ENCODE peak calls at places on chromosomes 6 and 20, in eight cellular contexts. One of them, this sample, is unnamed.

GRCh38 chr20:20206788-20207187 is 154.5 kb downstream of the CFAP61 start:
- DNase-seq in tibial nerve: no peak
- DNase-seq in cardiac muscle cell: no peak
- DNase-seq in HCT116: no peak
- DNase-seq in uterus: no peak
- DNase-seq in IMR-90: no peak
- DNase-seq in left ventricle myocardium inferior: no peak
- DNase-seq in mammary epithelial cell: no peak
- DNase-seq in this sample: no peak

GRCh38 chr6:130366011-130366963 is at the start of gene TMEM200A:
- DNase-seq in tibial nerve: peak
- DNase-seq in cardiac muscle cell: peak
- DNase-seq in HCT116: no peak
- DNase-seq in uterus: peak
- DNase-seq in IMR-90: peak
- DNase-seq in left ventricle myocardium inferior: no peak
- DNase-seq in mammary epithelial cell: peak
- DNase-seq in this sample: peak

GRCh38 chr20:60804918-60805631 is 447.0 kb upstream of the CDH4 start:
- DNase-seq in tibial nerve: no peak
- DNase-seq in cardiac muscle cell: no peak
- DNase-seq in HCT116: no peak
- DNase-seq in uterus: no peak
- DNase-seq in IMR-90: no peak
- DNase-seq in left ventricle myocardium inferior: no peak
- DNase-seq in mammary epithelial cell: peak
- DNase-seq in this sample: no peak

GRCh38 chr20:58697867-58698703 is 5.5 kb downstream of the NPEPL1 start:
- DNase-seq in tibial nerve: no peak
- DNase-seq in cardiac muscle cell: no peak
- DNase-seq in HCT116: no peak
- DNase-seq in uterus: no peak
- DNase-seq in IMR-90: no peak
- DNase-seq in left ventricle myocardium inferior: peak
- DNase-seq in mammary epithelial cell: no peak
- DNase-seq in this sample: peak

GRCh38 chr20:57698191-57698866 is 11.5 kb downstream of the PMEPA1 start:
- DNase-seq in tibial nerve: no peak
- DNase-seq in cardiac muscle cell: peak
- DNase-seq in HCT116: peak
- DNase-seq in uterus: peak
- DNase-seq in IMR-90: peak
- DNase-seq in left ventricle myocardium inferior: no peak
- DNase-seq in mammary epithelial cell: peak
- DNase-seq in this sample: no peak

GRCh38 chr6:7887278-7887991 is 23.2 kb downstream of the TXNDC5 start:
- DNase-seq in tibial nerve: no peak
- DNase-seq in cardiac muscle cell: no peak
- DNase-seq in HCT116: no peak
- DNase-seq in uterus: no peak
- DNase-seq in IMR-90: no peak
- DNase-seq in left ventricle myocardium inferior: no peak
- DNase-seq in mammary epithelial cell: no peak
- DNase-seq in this sample: no peak

GRCh38 chr6:133441491-133441890 is 200.3 kb downstream of the EYA4 start:
- DNase-seq in tibial nerve: no peak
- DNase-seq in cardiac muscle cell: no peak
- DNase-seq in HCT116: no peak
- DNase-seq in uterus: no peak
- DNase-seq in IMR-90: no peak
- DNase-seq in left ventricle myocardium inferior: no peak
- DNase-seq in mammary epithelial cell: peak
- DNase-seq in this sample: no peak

GRCh38 chr6:101614774-101615173 is 221.3 kb downstream of the GRIK2 start:
- DNase-seq in tibial nerve: no peak
- DNase-seq in cardiac muscle cell: peak
- DNase-seq in HCT116: peak
- DNase-seq in uterus: no peak
- DNase-seq in IMR-90: peak
- DNase-seq in left ventricle myocardium inferior: no peak
- DNase-seq in mammary epithelial cell: peak
- DNase-seq in this sample: no peak

GRCh38 chr6:158742988-158743651 is 76.0 kb downstream of the EZR start:
- DNase-seq in tibial nerve: no peak
- DNase-seq in cardiac muscle cell: no peak
- DNase-seq in HCT116: no peak
- DNase-seq in uterus: no peak
- DNase-seq in IMR-90: no peak
- DNase-seq in left ventricle myocardium inferior: no peak
- DNase-seq in mammary epithelial cell: peak
- DNase-seq in this sample: no peak

GRCh38 chr6:7684843-7685242 is 41.1 kb upstream of the BMP6 start:
- DNase-seq in tibial nerve: no peak
- DNase-seq in cardiac muscle cell: no peak
- DNase-seq in HCT116: no peak
- DNase-seq in uterus: no peak
- DNase-seq in IMR-90: no peak
- DNase-seq in left ventricle myocardium inferior: no peak
- DNase-seq in mammary epithelial cell: no peak
- DNase-seq in this sample: peak

GRCh38 chr20:58652606-58653303 is 1.7 kb downstream of the STX16 start:
- DNase-seq in tibial nerve: no peak
- DNase-seq in cardiac muscle cell: peak
- DNase-seq in HCT116: no peak
- DNase-seq in uterus: no peak
- DNase-seq in IMR-90: no peak
- DNase-seq in left ventricle myocardium inferior: no peak
- DNase-seq in mammary epithelial cell: no peak
- DNase-seq in this sample: no peak

GRCh38 chr6:90131614-90132423 is 164.8 kb downstream of the BACH2 start:
- DNase-seq in tibial nerve: peak
- DNase-seq in cardiac muscle cell: peak
- DNase-seq in HCT116: no peak
- DNase-seq in uterus: peak
- DNase-seq in IMR-90: peak
- DNase-seq in left ventricle myocardium inferior: peak
- DNase-seq in mammary epithelial cell: no peak
- DNase-seq in this sample: no peak

GRCh38 chr20:64010711-64011237 is 25.2 kb upstream of the C20orf204 start:
- DNase-seq in tibial nerve: no peak
- DNase-seq in cardiac muscle cell: no peak
- DNase-seq in HCT116: no peak
- DNase-seq in uterus: no peak
- DNase-seq in IMR-90: peak
- DNase-seq in left ventricle myocardium inferior: no peak
- DNase-seq in mammary epithelial cell: no peak
- DNase-seq in this sample: no peak

GRCh38 chr20:63385819-63386218 is 24.7 kb upstream of the CHRNA4 start:
- DNase-seq in tibial nerve: no peak
- DNase-seq in cardiac muscle cell: no peak
- DNase-seq in HCT116: no peak
- DNase-seq in uterus: no peak
- DNase-seq in IMR-90: no peak
- DNase-seq in left ventricle myocardium inferior: no peak
- DNase-seq in mammary epithelial cell: no peak
- DNase-seq in this sample: no peak

GRCh38 chr20:46690219-46691111 is 1.2 kb upstream of the TP53RK start:
- DNase-seq in tibial nerve: no peak
- DNase-seq in cardiac muscle cell: no peak
- DNase-seq in HCT116: no peak
- DNase-seq in uterus: no peak
- DNase-seq in IMR-90: peak
- DNase-seq in left ventricle myocardium inferior: no peak
- DNase-seq in mammary epithelial cell: no peak
- DNase-seq in this sample: no peak

GRCh38 chr20:60851826-60852704 is 400.0 kb upstream of the CDH4 start:
- DNase-seq in tibial nerve: no peak
- DNase-seq in cardiac muscle cell: no peak
- DNase-seq in HCT116: no peak
- DNase-seq in uterus: no peak
- DNase-seq in IMR-90: no peak
- DNase-seq in left ventricle myocardium inferior: no peak
- DNase-seq in mammary epithelial cell: no peak
- DNase-seq in this sample: no peak

GRCh38 chr6:21070620-21071019 is 522.9 kb upstream of the SOX4 start:
- DNase-seq in tibial nerve: no peak
- DNase-seq in cardiac muscle cell: peak
- DNase-seq in HCT116: no peak
- DNase-seq in uterus: no peak
- DNase-seq in IMR-90: no peak
- DNase-seq in left ventricle myocardium inferior: no peak
- DNase-seq in mammary epithelial cell: no peak
- DNase-seq in this sample: no peak

GRCh38 chr20:18004389-18005031 is 35.7 kb downstream of the MGME1 start:
- DNase-seq in tibial nerve: no peak
- DNase-seq in cardiac muscle cell: peak
- DNase-seq in HCT116: no peak
- DNase-seq in uterus: no peak
- DNase-seq in IMR-90: peak
- DNase-seq in left ventricle myocardium inferior: no peak
- DNase-seq in mammary epithelial cell: no peak
- DNase-seq in this sample: no peak

GRCh38 chr20:63058696-63059335 is 52.1 kb upstream of the BHLHE23 start:
- DNase-seq in tibial nerve: no peak
- DNase-seq in cardiac muscle cell: no peak
- DNase-seq in HCT116: no peak
- DNase-seq in uterus: no peak
- DNase-seq in IMR-90: no peak
- DNase-seq in left ventricle myocardium inferior: peak
- DNase-seq in mammary epithelial cell: no peak
- DNase-seq in this sample: peak

GRCh38 chr6:28433119-28433518 is 10.2 kb downstream of the ZSCAN23 start:
- DNase-seq in tibial nerve: no peak
- DNase-seq in cardiac muscle cell: no peak
- DNase-seq in HCT116: no peak
- DNase-seq in uterus: no peak
- DNase-seq in IMR-90: no peak
- DNase-seq in left ventricle myocardium inferior: no peak
- DNase-seq in mammary epithelial cell: no peak
- DNase-seq in this sample: no peak

GRCh38 chr20:51760905-51761544 is 7.2 kb downstream of the ATP9A start:
- DNase-seq in tibial nerve: no peak
- DNase-seq in cardiac muscle cell: peak
- DNase-seq in HCT116: no peak
- DNase-seq in uterus: no peak
- DNase-seq in IMR-90: peak
- DNase-seq in left ventricle myocardium inferior: no peak
- DNase-seq in mammary epithelial cell: no peak
- DNase-seq in this sample: no peak

DNA sequence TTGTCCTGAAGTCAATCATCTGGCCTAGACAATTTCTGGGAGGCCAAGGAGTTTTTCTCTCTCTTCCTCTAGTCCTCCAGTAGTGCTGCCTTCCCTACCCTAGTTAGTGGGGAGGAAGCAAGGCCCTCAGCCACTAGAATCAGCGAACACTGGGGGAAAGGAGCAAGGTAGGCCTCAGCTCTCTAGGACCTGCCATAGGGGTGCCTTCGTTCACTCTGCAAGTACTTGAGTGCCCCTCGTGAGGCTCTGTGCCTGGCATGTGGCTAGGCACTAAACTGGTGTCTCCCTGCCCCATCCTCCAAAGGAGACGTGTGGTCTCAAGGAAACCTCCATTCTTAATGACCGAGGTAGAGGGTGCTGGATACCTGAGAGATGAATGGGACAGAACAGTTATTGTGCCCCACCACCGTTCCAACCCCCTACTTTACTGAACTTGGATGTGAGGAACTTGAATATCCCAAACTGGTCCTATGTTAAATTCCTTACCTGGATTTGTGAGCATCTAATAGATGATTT is 1.1 kb downstream of the DEF6 start:
- DNase-seq in tibial nerve: no peak
- DNase-seq in cardiac muscle cell: no peak
- DNase-seq in HCT116: no peak
- DNase-seq in uterus: no peak
- DNase-seq in IMR-90: no peak
- DNase-seq in left ventricle myocardium inferior: no peak
- DNase-seq in mammary epithelial cell: no peak
- DNase-seq in this sample: no peak
- H3K27ac ChIP-seq in tibial nerve: peak
- H3K27ac ChIP-seq in cardiac muscle cell: no peak
- H3K27ac ChIP-seq in HCT116: peak
- H3K27ac ChIP-seq in uterus: no peak
- H3K27ac ChIP-seq in IMR-90: no peak
- H3K27ac ChIP-seq in left ventricle myocardium inferior: no peak
- H3K27ac ChIP-seq in mammary epithelial cell: peak
- H3K27ac ChIP-seq in this sample: no peak

DNA sequence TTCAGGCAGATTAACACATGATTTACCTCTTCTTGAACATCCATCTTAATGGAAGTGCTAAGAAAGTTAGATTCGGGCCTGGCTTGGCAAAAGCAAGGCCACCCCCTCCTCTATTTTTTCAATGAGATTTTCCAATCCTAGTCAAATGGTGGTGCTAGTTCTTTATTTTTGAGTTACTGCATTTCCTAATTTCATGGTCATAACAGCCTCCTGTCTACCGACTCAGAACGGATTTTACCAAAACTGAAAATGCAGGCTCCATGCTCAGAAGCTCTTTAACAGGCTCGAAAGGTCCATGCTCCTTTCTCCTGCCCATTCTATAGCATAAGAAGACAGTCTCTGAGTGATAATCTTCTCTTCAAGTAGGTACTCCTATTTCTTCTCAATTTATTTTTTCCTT is 117.2 kb upstream of the ESR1 start:
- DNase-seq in tibial nerve: peak
- DNase-seq in cardiac muscle cell: peak
- DNase-seq in HCT116: no peak
- DNase-seq in uterus: no peak
- DNase-seq in IMR-90: no peak
- DNase-seq in left ventricle myocardium inferior: no peak
- DNase-seq in mammary epithelial cell: no peak
- DNase-seq in this sample: no peak
- TF ChIP-seq CTCF in tibial nerve: peak
- TF ChIP-seq CTCF in cardiac muscle cell: no peak
- TF ChIP-seq CTCF in HCT116: no peak
- TF ChIP-seq CTCF in uterus: peak
- TF ChIP-seq CTCF in IMR-90: no peak
- TF ChIP-seq CTCF in left ventricle myocardium inferior: no peak
- TF ChIP-seq CTCF in mammary epithelial cell: peak
- TF ChIP-seq CTCF in this sample: no peak

GRCh38 chr6:1388081-1388926 is 1.1 kb upstream of the FOXF2 start:
- DNase-seq in tibial nerve: no peak
- DNase-seq in cardiac muscle cell: no peak
- DNase-seq in HCT116: no peak
- DNase-seq in uterus: no peak
- DNase-seq in IMR-90: peak
- DNase-seq in left ventricle myocardium inferior: no peak
- DNase-seq in mammary epithelial cell: no peak
- DNase-seq in this sample: no peak
- H3K4me3 ChIP-seq in tibial nerve: peak
- H3K4me3 ChIP-seq in cardiac muscle cell: no peak
- H3K4me3 ChIP-seq in HCT116: no peak
- H3K4me3 ChIP-seq in uterus: no peak
- H3K4me3 ChIP-seq in IMR-90: peak
- H3K4me3 ChIP-seq in left ventricle myocardium inferior: peak
- H3K4me3 ChIP-seq in mammary epithelial cell: no peak
- H3K4me3 ChIP-seq in this sample: peak

DNA sequence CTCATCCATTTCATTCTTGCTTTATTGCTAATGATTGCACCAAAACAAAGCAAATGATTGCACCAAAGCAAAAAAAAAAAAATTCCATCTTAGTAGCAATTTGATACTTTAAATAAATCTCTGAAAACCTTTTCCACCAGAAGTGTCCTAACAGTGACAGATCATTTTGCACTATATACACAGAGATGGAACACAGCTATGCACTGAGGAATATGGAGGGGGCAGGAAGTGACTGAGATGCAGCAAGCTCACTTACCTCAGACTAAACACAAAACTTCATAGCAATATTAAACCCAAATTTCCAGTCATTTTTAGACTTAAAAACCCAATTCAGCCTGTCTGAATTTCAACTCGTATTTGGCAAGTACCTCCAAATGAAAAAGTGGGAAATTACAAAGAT is 41.2 kb downstream of the HIVEP2 start:
- DNase-seq in tibial nerve: no peak
- DNase-seq in cardiac muscle cell: no peak
- DNase-seq in HCT116: no peak
- DNase-seq in uterus: no peak
- DNase-seq in IMR-90: peak
- DNase-seq in left ventricle myocardium inferior: no peak
- DNase-seq in mammary epithelial cell: no peak
- DNase-seq in this sample: no peak
- H3K27ac ChIP-seq in tibial nerve: peak
- H3K27ac ChIP-seq in cardiac muscle cell: no peak
- H3K27ac ChIP-seq in HCT116: no peak
- H3K27ac ChIP-seq in uterus: no peak
- H3K27ac ChIP-seq in IMR-90: no peak
- H3K27ac ChIP-seq in left ventricle myocardium inferior: no peak
- H3K27ac ChIP-seq in mammary epithelial cell: peak
- H3K27ac ChIP-seq in this sample: no peak

This sample was measured in coronary artery.